ENCODE peak calls at places on chromosomes 11 and 22, in five cellular contexts. A is SW480, D is amniotic stem cell, Z is NCI-H446 treated with DMSO at 0.1 percent for 48 hours, M is MM.1S. L is an unnamed sample.

GRCh38 chr11:110479445-110480101 is 49.8 kb downstream of the FDX1 start:
- DNase-seq in A (peak), D (no peak), Z (peak), M (no peak), L (no peak)

GRCh38 chr11:72306186-72306585 is 62.2 kb upstream of the PHOX2A start:
- DNase-seq in A (no peak), D (no peak), Z (peak), M (no peak), L (no peak)

GRCh38 chr11:62071408-62071807 is 52.4 kb upstream of the INCENP start:
- DNase-seq in A (no peak), D (no peak), Z (no peak), M (no peak), L (no peak)

GRCh38 chr11:16893456-16894076 is 120.6 kb downstream of the PLEKHA7 start:
- DNase-seq in A (no peak), D (no peak), Z (no peak), M (no peak), L (no peak)

GRCh38 chr22:28018461-28018927 is 99.4 kb upstream of the PITPNB start:
- DNase-seq in A (no peak), D (no peak), Z (no peak), M (no peak), L (no peak)

GRCh38 chr11:75813126-75813525 is 1.9 kb upstream of the UVRAG start:
- DNase-seq in A (no peak), D (no peak), Z (no peak), M (no peak), L (no peak)

GRCh38 chr11:93921695-93922468 is 71.5 kb upstream of the VSTM5 start:
- DNase-seq in A (peak), D (peak), Z (peak), M (peak), L (peak)

GRCh38 chr22:47075568-47075967 is 313.1 kb downstream of the TBC1D22A start:
- DNase-seq in A (no peak), D (no peak), Z (no peak), M (no peak), L (no peak)

GRCh38 chr11:133936136-133936535 is 20.6 kb downstream of the IGSF9B start:
- DNase-seq in A (no peak), D (no peak), Z (no peak), M (no peak), L (no peak)

GRCh38 chr11:46015941-46016340 is 93.5 kb downstream of the LARGE2 start:
- DNase-seq in A (no peak), D (no peak), Z (no peak), M (no peak), L (no peak)

GRCh38 chr11:91860661-91861060 is 364.0 kb upstream of the FAT3 start:
- DNase-seq in A (no peak), D (no peak), Z (peak), M (no peak), L (no peak)

GRCh38 chr22:41479671-41480396 is 10.9 kb downstream of the ACO2 start:
- DNase-seq in A (no peak), D (no peak), Z (no peak), M (no peak), L (no peak)

GRCh38 chr22:17581631-17582030 is 18.3 kb downstream of the SLC25A18 start:
- DNase-seq in A (no peak), D (no peak), Z (no peak), M (no peak), L (no peak)

GRCh38 chr11:7385532-7385931 is 99.8 kb upstream of the OLFML1 start:
- DNase-seq in A (no peak), D (no peak), Z (no peak), M (no peak), L (no peak)

GRCh38 chr11:107655607-107656006 is 56.2 kb downstream of the SLN start:
- DNase-seq in A (no peak), D (no peak), Z (no peak), M (no peak), L (no peak)

GRCh38 chr11:46916669-46917108 is 1.7 kb downstream of the LRP4 start:
- DNase-seq in A (peak), D (peak), Z (peak), M (no peak), L (no peak)

GRCh38 chr11:58740447-58740846 is 8.7 kb upstream of the GLYAT start:
- DNase-seq in A (no peak), D (no peak), Z (no peak), M (no peak), L (no peak)

GRCh38 chr11:2909145-2909914 is 19.9 kb downstream of the PHLDA2 start:
- DNase-seq in A (no peak), D (no peak), Z (no peak), M (no peak), L (no peak)

GRCh38 chr11:113632981-113633380 is 73.1 kb downstream of the TMPRSS5 start:
- DNase-seq in A (no peak), D (no peak), Z (no peak), M (no peak), L (no peak)

GRCh38 chr11:7637447-7638157 is 35.7 kb downstream of the CYB5R2 start:
- DNase-seq in A (no peak), D (peak), Z (peak), M (no peak), L (no peak)

GRCh38 chr11:125193158-125193557 is 28.6 kb downstream of the PKNOX2 start:
- DNase-seq in A (no peak), D (no peak), Z (no peak), M (no peak), L (no peak)

GRCh38 chr11:121870202-121871045 is 245.6 kb downstream of the BLID start:
- DNase-seq in A (no peak), D (no peak), Z (no peak), M (no peak), L (no peak)

GRCh38 chr11:64088159-64089026 is 52.7 kb downstream of the FLRT1 start:
- DNase-seq in A (no peak), D (no peak), Z (no peak), M (no peak), L (no peak)

GRCh38 chr11:12868315-12869073 is 140.6 kb upstream of the RASSF10 start:
- DNase-seq in A (no peak), D (no peak), Z (no peak), M (no peak), L (no peak)

GRCh38 chr22:36928826-36929535 is 15.6 kb downstream of the CSF2RB start:
- DNase-seq in A (no peak), D (no peak), Z (no peak), M (no peak), L (no peak)

GRCh38 chr22:48918585-48919186 is 909.0 kb downstream of the BRD1 start:
- DNase-seq in A (no peak), D (no peak), Z (no peak), M (no peak), L (no peak)

GRCh38 chr11:95536049-95536448 is 253.5 kb downstream of the FAM76B start:
- DNase-seq in A (no peak), D (no peak), Z (no peak), M (no peak), L (no peak)

GRCh38 chr22:35398574-35398973 is 1.4 kb upstream of the MCM5 start:
- DNase-seq in A (no peak), D (no peak), Z (no peak), M (no peak), L (no peak)

GRCh38 chr11:70247042-70247709 is 23.3 kb upstream of the PPFIA1 start:
- DNase-seq in A (no peak), D (no peak), Z (no peak), M (no peak), L (no peak)

GRCh38 chr11:133993921-133994320 is 37.2 kb upstream of the IGSF9B start:
- DNase-seq in A (no peak), D (no peak), Z (no peak), M (no peak), L (no peak)

GRCh38 chr11:126716456-126717083 is 284.0 kb downstream of the KIRREL3 start:
- DNase-seq in A (peak), D (no peak), Z (no peak), M (peak), L (peak)

GRCh38 chr11:67581469-67581868 is 2.1 kb upstream of the GSTP1 start:
- DNase-seq in A (peak), D (no peak), Z (no peak), M (no peak), L (no peak)

GRCh38 chr11:28107331-28107725 is 628 bp downstream of the KIF18A start:
- DNase-seq in A (peak), D (no peak), Z (no peak), M (peak), L (peak)

GRCh38 chr11:2314525-2315394 is 12.9 kb downstream of the TSPAN32 start:
- DNase-seq in A (no peak), D (no peak), Z (peak), M (no peak), L (no peak)

GRCh38 chr11:74726547-74727182 is 4.6 kb downstream of the CHRDL2 start:
- DNase-seq in A (peak), D (no peak), Z (peak), M (peak), L (peak)

GRCh38 chr11:2444301-2445106 is at the start of the genes KCNQ1 and TRPM5:
- DNase-seq in A (peak), D (no peak), Z (no peak), M (peak), L (peak)

GRCh38 chr11:122069946-122070345 is 46.1 kb downstream of the BLID start:
- DNase-seq in A (peak), D (peak), Z (no peak), M (peak), L (no peak)

GRCh38 chr11:30855383-30856006 is 269.3 kb upstream of the MPPED2 start:
- DNase-seq in A (peak), D (no peak), Z (peak), M (peak), L (no peak)

GRCh38 chr11:65791719-65792213 is 4.9 kb downstream of the OVOL1 start:
- DNase-seq in A (peak), D (no peak), Z (no peak), M (peak), L (peak)

L was measured in T-helper 2 cell treated with Interferon-gamma antibody and Interleukin-4, amounts not matched to agents 5 μg/mL and 100 μg/mL, for 36 hours.